ENCODE peak calls at places on chromosomes 11 and 22, in ten cellular contexts. X is nucleus accumbens; P is heart left ventricle; J is BJ; B is immature natural killer cell; F is activated CD8-positive, alpha-beta memory T cell treated with anti-CD3 and anti-CD28 coated beads, Interleukin-2, amount 50 U/mL, for 4 hours; R is breast epithelium; Z is activated T-cell treated with anti-CD3 and anti-CD28 coated beads, Interleukin-2, amount 50 U/mL, for 4 hours; Q is activated gamma-delta T cell treated with anti-CD3 and anti-CD28 coated beads, Interleukin-2, amount 50 U/mL, for 16 hours; E is T-helper 2 cell. A is an unnamed sample.

GRCh38 chr11:84871116-84871515 is 756.0 kb downstream of the DLG2 start:
- DNase-seq in Z (no peak), J (no peak), X (no peak), B (no peak), F (no peak), R (no peak), Q (no peak), E (no peak), P (no peak), A (no peak)

GRCh38 chr11:69085490-69086095 is 36.9 kb downstream of the TPCN2 start:
- DNase-seq in R (no peak), J (no peak), Z (no peak), B (no peak), X (no peak), Q (no peak), P (no peak), E (no peak), F (no peak), A (no peak)

GRCh38 chr11:4606231-4607015 is 1.6 kb downstream of the TRIM68 start:
- DNase-seq in X (no peak), Q (no peak), R (no peak), J (no peak), F (no peak), P (no peak), Z (no peak), E (no peak), B (no peak), A (no peak)

GRCh38 chr11:65485820-65486219 is 13.0 kb upstream of the MALAT1 start:
- DNase-seq in Z (no peak), F (no peak), X (no peak), E (no peak), B (no peak), J (no peak), P (no peak), R (no peak), Q (no peak), A (no peak)

GRCh38 chr11:13046626-13047570 is 37.8 kb downstream of the RASSF10 start:
- DNase-seq in X (no peak), J (no peak), Q (no peak), P (no peak), R (no peak), E (no peak), B (no peak), Z (no peak), F (no peak), A (no peak)

GRCh38 chr11:78898376-78898775 is 323.7 kb upstream of the NARS2 start:
- DNase-seq in R (no peak), Z (no peak), X (no peak), J (no peak), Q (no peak), P (no peak), F (no peak), E (no peak), B (no peak), A (no peak)

GRCh38 chr11:93020248-93021088 is 51.0 kb downstream of the MTNR1B start:
- DNase-seq in Z (no peak), Q (no peak), F (no peak), R (no peak), P (no peak), J (no peak), B (no peak), E (no peak), X (no peak), A (no peak)

GRCh38 chr11:84552791-84553190 is 1074.4 kb downstream of the DLG2 start:
- DNase-seq in F (no peak), X (no peak), Z (no peak), E (no peak), P (no peak), J (no peak), Q (no peak), B (no peak), R (no peak), A (no peak)

GRCh38 chr11:83815736-83816135 is 529.6 kb upstream of the CCDC90B start:
- DNase-seq in F (no peak), Q (no peak), J (no peak), X (no peak), E (no peak), B (no peak), Z (no peak), P (no peak), R (no peak), A (no peak)

GRCh38 chr22:41030891-41031290 is 61.5 kb upstream of the EP300 start:
- DNase-seq in P (no peak), Q (no peak), Z (no peak), F (no peak), R (no peak), X (no peak), B (no peak), J (no peak), E (no peak), A (no peak)

GRCh38 chr11:62398011-62398994 is 20.5 kb upstream of the SCGB1A1 start:
- DNase-seq in B (no peak), P (no peak), J (peak; percentile 23), Q (no peak), X (no peak), R (no peak), E (no peak), F (no peak), Z (no peak), A (peak; percentile 47)

GRCh38 chr22:19522190-19522880 is 1.9 kb downstream of the CLDN5 start:
- DNase-seq in F (no peak), E (no peak), X (no peak), R (no peak), P (peak; percentile 79), Q (no peak), B (no peak), Z (no peak), J (no peak), A (no peak)

GRCh38 chr11:46649180-46649738 is 31.9 kb downstream of the ATG13 start:
- DNase-seq in R (peak; percentile 44), J (peak; percentile 88), Z (no peak), P (no peak), B (no peak), E (no peak), Q (no peak), F (no peak), X (no peak), A (no peak)